ENCODE peak calls at places on chromosomes 12 and 14, in seven cellular contexts. V, Y, H, G, Z, L and N are unnamed samples.

GRCh38 chr12:6763380-6763779 is 2.8 kb upstream of the PTMS start:
- DNase-seq in Z (no peak), Y (no peak), L (no peak), H (no peak), V (no peak), G (no peak), N (no peak)

GRCh38 chr12:48857278-48857994 is 5.5 kb upstream of the DDX23 start:
- DNase-seq in H (no peak), G (no peak), Z (no peak), V (no peak), Y (no peak), L (no peak), N (no peak)

GRCh38 chr12:121001060-121001459 is 15.2 kb downstream of the C12orf43 start:
- DNase-seq in G (no peak), L (no peak), H (no peak), Z (no peak), Y (no peak), V (no peak), N (no peak)

GRCh38 chr14:100213956-100214767 is 24.8 kb upstream of the YY1 start:
- DNase-seq in V (peak; percentile 93), L (peak; percentile 92), Z (peak; percentile 89), H (no peak), G (peak; percentile 64), Y (peak; percentile 93), N (peak; percentile 82)

GRCh38 chr12:123389560-123390351 is 5.8 kb downstream of the KMT5A start:
- DNase-seq in Z (peak; percentile 56), V (peak; percentile 66), Y (peak; percentile 60), H (no peak), G (no peak), L (peak; percentile 37), N (no peak)

GRCh38 chr12:109767456-109767855 is 53.8 kb downstream of the FAM222A start:
- DNase-seq in V (no peak), G (no peak), L (no peak), Z (no peak), H (no peak), Y (no peak), N (no peak)

GRCh38 chr12:116606397-116606796 is 47.2 kb downstream of the MAP1LC3B2 start:
- DNase-seq in V (no peak), Y (no peak), H (no peak), G (no peak), L (no peak), Z (no peak), N (no peak)

GRCh38 chr14:92880851-92881250 is 42.1 kb upstream of the CHGA start:
- DNase-seq in G (no peak), H (no peak), V (no peak), Z (peak; percentile 43), L (no peak), Y (no peak), N (peak; percentile 28)

GRCh38 chr12:48717252-48717695 is 767 bp upstream of the CCNT1 start:
- DNase-seq in V (no peak), H (peak; percentile 9), Z (no peak), L (no peak), Y (no peak), G (no peak), N (peak; percentile 1)

GRCh38 chr14:34222867-34223266 is 239.2 kb downstream of the SPTSSA start:
- DNase-seq in Y (no peak), G (no peak), Z (no peak), V (no peak), H (no peak), L (no peak), N (no peak)

GRCh38 chr14:96126783-96127271 is 77.8 kb upstream of the BDKRB2 start:
- DNase-seq in Y (no peak), L (peak; percentile 5), Z (no peak), H (no peak), G (no peak), V (no peak), N (no peak)

GRCh38 chr14:58812050-58812690 is 174.4 kb downstream of the DACT1 start:
- DNase-seq in Z (no peak), G (no peak), H (no peak), L (no peak), Y (no peak), V (no peak), N (no peak)

GRCh38 chr14:34301107-34301734 is 160.8 kb downstream of the SPTSSA start:
- DNase-seq in L (no peak), G (no peak), H (peak; percentile 7), V (no peak), Z (peak; percentile 22), Y (no peak), N (no peak)

GRCh38 chr14:77988966-77989365 is 181.2 kb upstream of the NRXN3 start:
- DNase-seq in H (no peak), L (no peak), Y (no peak), Z (no peak), V (peak; percentile 29), G (no peak), N (peak; percentile 86)

GRCh38 chr14:53792909-53793308 is 163.7 kb downstream of the BMP4 start:
- DNase-seq in Y (no peak), G (no peak), L (no peak), V (no peak), H (no peak), Z (no peak), N (no peak)

GRCh38 chr12:85280138-85280983 is at the start of gene ALX1:
- DNase-seq in G (no peak), L (no peak), V (no peak), Z (no peak), H (no peak), Y (peak; percentile 46), N (no peak)

GRCh38 chr14:34539407-34540180 is at the start of gene EAPP:
- DNase-seq in H (peak; percentile 80), Z (peak; percentile 97), V (peak; percentile 98), G (no peak), L (peak; percentile 97), Y (peak; percentile 98), N (peak; percentile 98)

GRCh38 chr14:58739674-58740073 is 101.9 kb downstream of the DACT1 start:
- DNase-seq in Y (no peak), Z (no peak), V (no peak), G (no peak), L (no peak), H (peak; percentile 30), N (no peak)

GRCh38 chr12:47636908-47637780 is 68.7 kb downstream of the RPAP3 start:
- DNase-seq in L (no peak), G (no peak), V (peak; percentile 19), Z (no peak), H (no peak), Y (no peak), N (no peak)

GRCh38 chr12:112905451-112906089 is 1.2 kb upstream of the OAS1 start:
- DNase-seq in G (no peak), L (no peak), Y (no peak), H (no peak), V (no peak), Z (no peak), N (no peak)

GRCh38 chr14:101406921-101407320 is 154.4 kb upstream of the DIO3 start:
- DNase-seq in Y (no peak), V (no peak), H (no peak), Z (no peak), L (no peak), G (no peak), N (no peak)

DNA sequence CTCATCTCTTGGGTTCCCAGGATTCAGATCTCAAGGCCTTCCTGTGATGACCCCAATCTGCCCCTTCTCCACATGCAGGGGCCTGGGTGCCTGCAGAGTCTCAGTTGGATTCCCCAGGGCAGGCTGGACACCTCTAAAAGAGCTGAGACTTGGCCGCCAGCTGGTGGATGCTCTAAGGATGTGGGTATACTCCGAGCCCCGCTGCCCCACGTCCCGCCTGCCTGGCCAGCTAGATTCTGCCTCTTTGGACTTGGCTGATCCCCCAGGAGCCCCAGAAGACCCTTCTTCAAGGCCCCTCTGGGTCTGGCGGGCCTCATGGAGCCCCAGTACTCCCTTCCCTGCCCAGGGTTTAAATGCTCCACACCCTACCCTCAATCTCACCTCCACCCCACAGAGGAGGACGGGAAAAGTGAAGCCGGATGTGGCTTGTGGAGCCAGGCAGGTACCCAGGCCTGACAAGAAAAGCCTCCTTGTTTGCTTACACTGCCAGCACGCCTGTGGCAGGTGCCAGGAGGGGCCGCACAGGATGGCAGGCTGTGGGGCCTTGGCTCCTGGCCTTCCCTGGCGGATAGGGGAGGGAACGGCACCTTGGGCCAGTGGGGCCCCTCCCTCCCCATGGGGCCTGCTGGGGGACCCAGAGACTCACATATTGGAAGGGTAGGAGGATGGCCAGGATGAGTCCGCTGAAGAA is 15.1 kb downstream of the FAIM2 start:
- DNase-seq in H (no peak), Y (no peak), V (no peak), Z (peak; percentile 36), G (no peak), L (no peak), N (no peak)
- H3K4me1 ChIP-seq in H (no peaks in the 10 kb centered on the region), Y (no peaks in the 10 kb centered on the region), V (no peaks in the 10 kb centered on the region), Z (no peaks in the 10 kb centered on the region), G (peaks cover 40% of the 10 kb centered on the region), L (no peaks in the 10 kb centered on the region), N (no peaks in the 10 kb centered on the region)

DNA sequence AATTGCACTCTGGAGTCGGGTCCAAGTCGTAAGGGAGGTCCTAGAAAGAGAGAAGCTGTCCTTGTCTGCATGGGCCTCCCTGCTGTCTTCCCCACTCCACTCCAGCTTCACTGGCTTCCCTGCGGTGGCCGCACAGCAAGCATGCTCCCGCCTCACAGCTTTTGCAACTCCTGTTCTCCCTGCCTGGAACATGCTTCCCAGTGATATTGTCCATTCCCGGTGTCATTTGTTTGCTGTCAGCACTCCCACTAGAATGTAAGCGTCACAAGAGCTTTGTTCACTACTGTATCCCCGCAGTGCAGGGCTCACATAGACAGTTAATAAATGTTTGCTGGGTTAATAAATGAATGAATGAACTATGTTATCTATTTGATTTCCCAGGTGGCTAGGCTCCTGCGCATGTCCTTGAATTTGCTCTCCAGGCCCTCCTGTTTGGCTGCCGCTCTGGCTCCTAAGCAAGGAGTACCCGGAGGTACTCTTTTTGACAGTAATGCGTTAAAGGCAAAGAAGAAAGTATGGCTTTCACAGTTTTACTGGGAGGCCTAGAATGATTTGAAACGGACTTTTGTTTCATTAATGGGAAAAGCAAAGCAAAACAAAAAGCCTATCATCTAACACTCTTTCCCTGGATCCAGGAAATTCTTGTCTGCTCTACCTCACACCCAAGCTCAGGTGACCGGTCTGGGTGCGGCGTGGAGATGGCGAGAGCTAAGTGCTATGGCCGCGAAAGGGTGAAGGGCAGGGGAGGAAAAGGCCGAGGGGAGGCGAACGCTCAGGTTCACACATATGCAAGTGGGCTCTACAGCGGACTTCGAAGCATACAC is 6.2 kb upstream of the SLC7A7 start:
- DNase-seq in V (no peak), G (no peak), H (no peak), Y (no peak), Z (peak; percentile 66), L (no peak), N (no peak)
- H3K4me1 ChIP-seq in V (peaks cover 39% of the 10 kb centered on the region), G (peaks cover 64% of the 10 kb centered on the region), H (peaks cover 34% of the 10 kb centered on the region), Y (peaks cover 4% of the 10 kb centered on the region), Z (peaks cover 41% of the 10 kb centered on the region), L (no peaks in the 10 kb centered on the region), N (no peaks in the 10 kb centered on the region)

DNA sequence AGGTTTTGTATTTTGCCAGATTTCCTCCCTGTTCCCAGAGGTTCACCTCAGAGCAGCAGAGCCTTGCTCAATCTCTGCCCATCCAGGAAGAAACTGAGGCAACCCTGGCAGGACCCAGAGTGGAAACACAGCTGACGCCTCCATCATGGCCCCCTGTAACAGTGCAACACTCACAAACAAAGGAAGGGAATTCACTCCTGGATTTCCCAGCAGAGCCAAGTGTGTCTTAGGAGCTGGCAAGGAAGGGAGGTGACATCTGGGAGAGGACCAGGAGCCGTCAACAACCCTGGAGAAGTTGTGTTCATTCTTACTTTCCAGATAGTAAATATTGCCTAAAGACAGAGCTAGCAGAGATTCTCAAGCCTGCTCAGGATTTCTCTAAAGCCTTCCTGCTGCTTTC is 73.7 kb downstream of the IRF2BPL start:
- DNase-seq in Z (no peak), Y (no peak), L (no peak), G (no peak), H (no peak), V (no peak), N (no peak)
- H3K4me1 ChIP-seq in Z (peaks cover 42% of the 10 kb centered on the region), Y (peaks cover 13% of the 10 kb centered on the region), L (peaks cover 49% of the 10 kb centered on the region), G (peaks cover 98% of the 10 kb centered on the region), H (peaks cover 59% of the 10 kb centered on the region), V (peaks cover 83% of the 10 kb centered on the region), N (peaks cover 84% of the 10 kb centered on the region)

GRCh38 chr14:74567219-74567618 is 44.8 kb downstream of the LTBP2 start:
- DNase-seq in Z (no peak), G (no peak), V (no peak), H (no peak), L (no peak), Y (no peak), N (no peak)
- H3K4me1 ChIP-seq in Z (no peaks in the 10 kb centered on the region), G (peaks cover 93% of the 10 kb centered on the region), V (peaks cover 59% of the 10 kb centered on the region), H (no peaks in the 10 kb centered on the region), L (peaks cover 11% of the 10 kb centered on the region), Y (peaks cover 29% of the 10 kb centered on the region), N (peaks cover 67% of the 10 kb centered on the region)